ENCODE peak calls at places on chromosomes 3 and 15, in ten cellular contexts. U is PC-3, I is A549, F is lung, P is WERI-Rb-1, W is kidney, D is fibroblast of lung, E is heart left ventricle, M is tibial artery, X is pancreas. S is an unnamed sample.

GRCh38 chr3:62119139-62119538 is 254.2 kb downstream of the FEZF2 start:
- DNase-seq in U (no peak), I (no peak), F (no peak), P (no peak), W (no peak), D (no peak), E (no peak), M (peak; percentile 94), X (no peak), S (peak; percentile 83)

GRCh38 chr15:51267047-51267713 is 71.2 kb downstream of the CYP19A1 start:
- DNase-seq in U (no peak), I (no peak), F (no peak), P (no peak), W (peak; percentile 67), D (no peak), E (peak; percentile 70), M (no peak), X (no peak), S (no peak)

GRCh38 chr3:95721938-95722337 is 1092.5 kb upstream of the EPHA6 start:
- DNase-seq in U (peak; percentile 3), I (no peak), F (no peak), P (no peak), W (no peak), D (no peak), E (no peak), M (no peak), X (no peak), S (no peak)

GRCh38 chr3:39025222-39025970 is 26.3 kb downstream of the SCN11A start:
- DNase-seq in U (peak; percentile 13), I (no peak), F (no peak), P (no peak), W (no peak), D (no peak), E (no peak), M (no peak), X (no peak), S (no peak)

GRCh38 chr3:88219138-88219792 is 69.5 kb downstream of the C3orf38 start:
- DNase-seq in U (peak; percentile 76), I (peak; percentile 52), F (peak; percentile 39), P (peak; percentile 78), W (peak; percentile 57), D (peak; percentile 77), E (no peak), M (no peak), X (peak; percentile 31), S (no peak)

GRCh38 chr3:175105066-175105465 is 245.9 kb downstream of the NAALADL2 start:
- DNase-seq in U (peak; percentile 42), I (no peak), F (no peak), P (no peak), W (no peak), D (peak; percentile 23), E (no peak), M (no peak), X (no peak), S (no peak)

GRCh38 chr3:11059799-11060115 is 67.2 kb downstream of the SLC6A1 start:
- DNase-seq in U (no peak), I (no peak), F (no peak), P (no peak), W (no peak), D (no peak), E (no peak), M (no peak), X (no peak), S (no peak)

GRCh38 chr15:39188314-39188713 is 392.6 kb upstream of the THBS1 start:
- DNase-seq in U (no peak), I (no peak), F (no peak), P (no peak), W (no peak), D (no peak), E (no peak), M (no peak), X (no peak), S (no peak)

GRCh38 chr3:4584537-4585249 is 91.5 kb downstream of the ITPR1 start:
- DNase-seq in U (no peak), I (no peak), F (no peak), P (no peak), W (no peak), D (peak; percentile 72), E (no peak), M (peak; percentile 74), X (no peak), S (no peak)

GRCh38 chr15:94965593-94965992 is 734.2 kb downstream of the MCTP2 start:
- DNase-seq in U (no peak), I (no peak), F (no peak), P (no peak), W (no peak), D (peak; percentile 43), E (no peak), M (no peak), X (no peak), S (no peak)

GRCh38 chr15:83243634-83244033 is 36.0 kb upstream of the HDGFL3 start:
- DNase-seq in U (no peak), I (no peak), F (no peak), P (no peak), W (no peak), D (no peak), E (no peak), M (no peak), X (no peak), S (no peak)

GRCh38 chr3:24451461-24452099 is 43.1 kb downstream of the THRB start:
- DNase-seq in U (peak; percentile 67), I (peak; percentile 64), F (no peak), P (no peak), W (no peak), D (peak; percentile 32), E (no peak), M (no peak), X (peak; percentile 13), S (no peak)

GRCh38 chr3:24368605-24369004 is 126.0 kb downstream of the THRB start:
- DNase-seq in U (no peak), I (no peak), F (no peak), P (no peak), W (no peak), D (no peak), E (no peak), M (no peak), X (no peak), S (no peak)

GRCh38 chr3:51338632-51339031 is 46.5 kb upstream of the MANF start:
- DNase-seq in U (no peak), I (no peak), F (no peak), P (peak; percentile 28), W (no peak), D (no peak), E (no peak), M (no peak), X (no peak), S (peak; percentile 7)

GRCh38 chr15:32003558-32003957 is 26.8 kb upstream of the CHRNA7 start:
- DNase-seq in U (no peak), I (peak; percentile 11), F (no peak), P (no peak), W (no peak), D (no peak), E (no peak), M (no peak), X (no peak), S (no peak)

GRCh38 chr3:17753271-17753992 is 11.0 kb upstream of the TBC1D5 start:
- DNase-seq in U (no peak), I (no peak), F (no peak), P (no peak), W (no peak), D (no peak), E (no peak), M (no peak), X (no peak), S (no peak)

GRCh38 chr3:155766206-155766605 is 21.3 kb upstream of the PLCH1 start:
- DNase-seq in U (peak; percentile 66), I (peak; percentile 44), F (no peak), P (no peak), W (no peak), D (peak; percentile 75), E (no peak), M (no peak), X (no peak), S (no peak)

GRCh38 chr3:62939707-62940106 is 64.5 kb upstream of the CADPS start:
- DNase-seq in U (no peak), I (no peak), F (no peak), P (no peak), W (no peak), D (no peak), E (no peak), M (no peak), X (no peak), S (no peak)

GRCh38 chr3:179166561-179167201 is 18.5 kb downstream of the PIK3CA start:
- DNase-seq in U (no peak), I (no peak), F (no peak), P (no peak), W (no peak), D (no peak), E (no peak), M (no peak), X (no peak), S (no peak)
- H3K4me3 ChIP-seq in U (no peak overlapping the region), I (no peak overlapping the region), F (no peak overlapping the region), P (no peak overlapping the region), W (no peak overlapping the region), D (no peak overlapping the region), E (no peak overlapping the region), M (no peak overlapping the region), X (no peak overlapping the region), S (no peak overlapping the region)

GRCh38 chr15:100588638-100589242 is 13.2 kb downstream of the LINS1 start:
- DNase-seq in U (peak; percentile 50), I (peak; percentile 52), F (no peak), P (no peak), W (no peak), D (peak; percentile 22), E (no peak), M (no peak), X (no peak), S (no peak)
- H3K9me3 ChIP-seq in U (peaks cover 30% of the 10 kb centered on the region), I (peaks cover 28% of the 10 kb centered on the region), F (peaks cover 6% of the 10 kb centered on the region), P (peaks cover 12% of the 10 kb centered on the region), W (no peaks in the 10 kb centered on the region), D (no peaks in the 10 kb centered on the region), E (peaks cover 21% of the 10 kb centered on the region), M (no peaks in the 10 kb centered on the region), X (no peaks in the 10 kb centered on the region), S (peaks cover 6% of the 10 kb centered on the region)

DNA sequence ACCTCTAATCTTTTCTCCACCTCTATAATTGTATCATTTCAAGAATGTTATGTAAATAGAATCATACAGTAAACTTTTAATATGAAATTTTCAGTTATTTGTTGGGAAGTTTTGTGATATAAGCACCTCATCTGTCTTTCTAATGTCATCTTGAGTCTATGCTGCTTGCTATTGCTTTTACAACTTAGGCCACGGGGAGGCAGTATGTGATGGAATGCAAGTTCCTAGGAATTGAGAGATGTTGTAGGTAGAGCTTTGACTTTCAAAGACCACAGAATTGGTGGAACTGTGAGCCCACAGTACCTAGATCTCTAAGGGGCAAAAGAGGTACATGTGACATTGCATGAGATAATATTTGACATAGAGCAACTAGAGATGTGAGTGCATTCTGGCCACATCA is 328.3 kb downstream of the MFSD1 start:
- DNase-seq in U (peak; percentile 52), I (peak; percentile 29), F (no peak), P (peak; percentile 14), W (no peak), D (no peak), E (no peak), M (no peak), X (no peak), S (no peak)
- TF ChIP-seq CTCF in U (peak; percentile 73), I (peak; percentile 40), F (no peak), P (peak; percentile 30), W (no peak), D (peak; percentile 13), E (peak; percentile 21), M (no peak), X (no peak), S (no peak)

DNA sequence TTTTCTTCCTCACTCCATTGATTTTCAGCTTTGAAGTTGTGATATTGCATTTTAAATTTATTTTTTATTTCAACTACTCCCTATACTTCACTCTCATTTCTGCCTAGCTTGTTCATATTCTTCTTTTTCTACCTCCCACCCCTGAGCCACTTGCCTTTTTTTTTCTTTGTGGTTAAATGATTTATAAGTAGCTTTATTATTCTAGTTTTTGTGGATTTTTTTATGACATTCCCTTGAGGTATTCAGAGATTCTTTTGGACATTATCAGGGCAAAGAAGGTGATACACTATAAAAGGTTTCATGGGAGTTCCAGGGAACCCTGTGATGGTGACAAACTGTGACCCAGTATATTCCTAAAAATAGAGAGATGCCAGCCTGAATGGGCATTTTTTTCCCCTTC is 3.3 kb downstream of the C15orf61 start:
- DNase-seq in U (no peak), I (no peak), F (no peak), P (no peak), W (no peak), D (no peak), E (no peak), M (no peak), X (no peak), S (no peak)
- H3K4me3 ChIP-seq in U (peak overlapping the region; percentile 92), I (no peak overlapping the region), F (no peak overlapping the region), P (no peak overlapping the region), W (no peak overlapping the region), D (no peak overlapping the region), E (no peak overlapping the region), M (no peak overlapping the region), X (no peak overlapping the region), S (no peak overlapping the region)